ENCODE peak calls at places on chromosomes 6 and 20, in eight cellular contexts. R is A549, A is BE2C, B is esophagus squamous epithelium, G is mucosa of descending colon, E is fibroblast of mammary gland, S is BJ, H is lung. F is an unnamed sample.

GRCh38 chr6:161242779-161243693 is 30.8 kb downstream of the AGPAT4 start:
- DNase-seq in H (no peak), B (no peak), S (no peak), G (no peak), E (peak), A (no peak), R (no peak), F (no peak)

GRCh38 chr6:53701333-53702073 is 35.9 kb upstream of the KLHL31 start:
- DNase-seq in R (no peak), S (no peak), E (no peak), H (no peak), A (no peak), G (no peak), B (no peak), F (no peak)

GRCh38 chr6:108561742-108562502 is 1.2 kb downstream of the FOXO3 start:
- DNase-seq in E (peak), A (peak), R (no peak), H (peak), S (no peak), B (no peak), G (peak), F (peak)

GRCh38 chr6:39088331-39088730 is 26.7 kb downstream of the SAYSD1 start:
- DNase-seq in B (no peak), S (no peak), E (peak), R (peak), H (peak), A (no peak), G (no peak), F (no peak)

GRCh38 chr6:133218831-133219230 is 22.3 kb upstream of the EYA4 start:
- DNase-seq in E (no peak), S (no peak), G (no peak), R (no peak), H (no peak), A (no peak), B (no peak), F (no peak)

GRCh38 chr6:3650959-3651697 is 100.4 kb downstream of the PXDC1 start:
- DNase-seq in H (no peak), R (no peak), E (no peak), G (no peak), S (no peak), B (no peak), A (no peak), F (no peak)

GRCh38 chr6:12369781-12370262 is 79.7 kb downstream of the EDN1 start:
- DNase-seq in H (peak), R (peak), G (no peak), B (no peak), E (no peak), S (no peak), A (no peak), F (no peak)

GRCh38 chr6:134132494-134133141 is 80.2 kb upstream of the SLC2A12 start:
- DNase-seq in A (no peak), H (no peak), E (no peak), R (peak), G (no peak), B (no peak), S (peak), F (no peak)

GRCh38 chr6:136104556-136104955 is 145.6 kb downstream of the MTFR2 start:
- DNase-seq in S (no peak), G (no peak), E (no peak), H (no peak), B (no peak), R (no peak), A (no peak), F (no peak)

GRCh38 chr6:76779068-76779467 is 684.2 kb downstream of the HTR1B start:
- DNase-seq in G (no peak), A (no peak), B (no peak), R (no peak), S (no peak), E (no peak), H (no peak), F (no peak)

GRCh38 chr6:141421378-141421777 is 711.3 kb upstream of the GJE1 start:
- DNase-seq in S (peak), H (no peak), R (peak), A (no peak), E (peak), G (no peak), B (no peak), F (no peak)

GRCh38 chr20:50380697-50381040 is 129.5 kb upstream of the PTPN1 start:
- DNase-seq in H (no peak), G (peak), B (no peak), A (peak), R (peak), E (peak), S (no peak), F (peak)

GRCh38 chr6:50305660-50306059 is 255.9 kb upstream of the DEFB112 start:
- DNase-seq in H (no peak), A (no peak), S (no peak), R (peak), E (peak), B (no peak), G (no peak), F (no peak)

GRCh38 chr20:32474009-32474716 is 111.0 kb downstream of the NOL4L start:
- DNase-seq in R (no peak), A (no peak), E (peak), H (no peak), B (no peak), G (peak), S (no peak), F (no peak)

GRCh38 chr6:5506575-5506974 is 245.3 kb downstream of the FARS2 start:
- DNase-seq in G (no peak), A (no peak), R (no peak), E (no peak), S (no peak), B (no peak), H (no peak), F (no peak)

GRCh38 chr6:136764522-136764993 is 27.7 kb downstream of the MAP3K5 start:
- DNase-seq in A (no peak), H (no peak), E (no peak), G (no peak), R (no peak), B (no peak), S (no peak), F (no peak)

GRCh38 chr20:62624325-62624690 is 18.0 kb upstream of the SLCO4A1 start:
- DNase-seq in A (peak), S (no peak), B (no peak), E (no peak), G (peak), R (no peak), H (no peak), F (peak)

GRCh38 chr6:156250593-156250992 is 526.6 kb upstream of the ARID1B start:
- DNase-seq in B (no peak), G (no peak), S (no peak), A (no peak), R (no peak), E (no peak), H (no peak), F (no peak)

GRCh38 chr6:164532546-164533362 is 776.7 kb downstream of the C6orf118 start:
- DNase-seq in G (no peak), E (no peak), S (no peak), R (no peak), A (peak), H (no peak), B (no peak), F (peak)

GRCh38 chr20:137668-138131 is 4.7 kb upstream of the DEFB126 start:
- DNase-seq in A (peak), R (peak), E (peak), G (no peak), B (no peak), S (no peak), H (no peak), F (peak)

GRCh38 chr20:57779401-57780003 is 69.7 kb upstream of the PMEPA1 start:
- DNase-seq in B (no peak), R (peak), A (no peak), E (no peak), H (no peak), G (no peak), S (no peak), F (no peak)

GRCh38 chr20:48788486-48789072 is 39.2 kb downstream of the PREX1 start:
- DNase-seq in R (no peak), G (no peak), B (no peak), A (no peak), S (no peak), E (no peak), H (no peak), F (no peak)

GRCh38 chr20:44231193-44231592 is 15.9 kb upstream of the GDAP1L1 start:
- DNase-seq in S (no peak), E (peak), B (no peak), A (no peak), H (no peak), G (no peak), R (peak), F (no peak)

GRCh38 chr6:111658445-111659154 is 52.9 kb upstream of the TRAF3IP2 start:
- DNase-seq in S (no peak), B (no peak), H (no peak), E (peak), A (no peak), R (no peak), G (no peak), F (no peak)

GRCh38 chr6:8238772-8239683 is 136.7 kb upstream of the EEF1E1 start:
- DNase-seq in A (peak), R (no peak), G (no peak), E (no peak), S (no peak), B (no peak), H (no peak), F (no peak)

GRCh38 chr6:3835055-3835731 is 14.0 kb upstream of the FAM50B start:
- DNase-seq in S (no peak), R (peak), E (peak), H (peak), B (no peak), G (no peak), A (no peak), F (no peak)

GRCh38 chr20:43508106-43508505 is 609 bp downstream of the L3MBTL1 start:
- DNase-seq in B (no peak), H (no peak), G (no peak), R (no peak), S (no peak), A (no peak), E (no peak), F (no peak)

GRCh38 chr6:95431637-95432228 is 145.6 kb upstream of the MANEA start:
- DNase-seq in B (no peak), E (peak), R (peak), A (peak), S (peak), H (no peak), G (no peak), F (peak)

GRCh38 chr6:144351338-144351737 is 66.2 kb downstream of the UTRN start:
- DNase-seq in E (no peak), A (no peak), H (no peak), S (no peak), R (no peak), B (no peak), G (no peak), F (no peak)

GRCh38 chr20:825710-826421 is 7.6 kb upstream of the FAM110A start:
- DNase-seq in H (no peak), E (peak), G (no peak), R (peak), A (no peak), B (no peak), S (no peak), F (no peak)

GRCh38 chr6:134015719-134016557 is 36.5 kb downstream of the SLC2A12 start:
- DNase-seq in E (no peak), A (no peak), B (no peak), H (no peak), S (no peak), R (no peak), G (no peak), F (no peak)

GRCh38 chr20:55961351-55962320 is 43.7 kb downstream of the CBLN4 start:
- DNase-seq in S (no peak), H (peak), G (no peak), A (no peak), B (no peak), E (no peak), R (no peak), F (no peak)

GRCh38 chr6:36120979-36121706 is 9.2 kb upstream of the MAPK13 start:
- DNase-seq in R (peak), H (peak), G (peak), S (no peak), B (no peak), E (peak), A (no peak), F (peak)

GRCh38 chr6:55874309-55874708 is 1.1 kb downstream of the BMP5 start:
- DNase-seq in B (no peak), R (no peak), G (no peak), A (no peak), E (no peak), H (no peak), S (no peak), F (no peak)
- H3K4me3 ChIP-seq in B (no peak), R (no peak), G (no peak), A (no peak), E (no peak), H (no peak), S (no peak), F (no peak)

DNA sequence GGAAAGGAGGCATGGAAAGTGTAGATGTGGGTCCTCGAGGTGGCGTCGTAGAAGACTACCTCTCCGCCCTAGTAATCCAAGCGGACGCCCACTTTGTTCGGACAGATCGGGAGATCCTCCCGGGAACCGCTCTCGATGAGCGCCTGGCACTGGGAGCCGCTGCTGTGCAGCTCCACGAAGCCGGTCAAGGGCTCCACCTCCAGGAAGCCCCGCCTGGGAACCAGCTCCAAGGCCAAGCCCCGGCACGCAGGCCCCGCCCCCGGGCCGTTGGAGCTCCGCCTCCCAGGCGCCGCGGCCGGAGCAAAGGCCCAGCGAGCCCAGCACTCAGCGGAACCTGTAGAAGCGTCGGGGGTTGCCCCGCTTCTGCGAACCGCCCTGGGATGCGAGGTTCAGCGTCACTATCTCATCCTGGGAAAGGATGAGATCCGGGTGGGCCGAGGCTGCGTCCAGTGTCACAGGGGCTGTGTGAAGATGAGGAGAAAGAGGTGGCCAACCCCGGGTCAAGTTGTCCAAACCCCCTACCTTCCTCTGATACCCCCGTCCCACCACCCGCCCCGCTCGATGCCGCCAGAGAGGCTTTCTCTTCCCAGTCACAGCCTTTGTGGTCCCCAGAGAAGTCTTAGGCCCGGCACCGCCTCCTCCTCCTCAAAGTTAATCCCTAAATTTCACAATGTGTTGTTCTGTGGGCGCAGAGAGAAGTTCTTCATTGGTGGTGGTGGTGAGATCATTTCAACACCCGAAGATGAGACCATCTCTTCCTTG is 10.8 kb downstream of the TRIM31 start:
- DNase-seq in E (peak), B (peak), G (peak), S (peak), A (peak), H (peak), R (peak), F (peak)
- H3K4me3 ChIP-seq in E (peak), B (peak), G (no peak), S (peak), A (peak), H (no peak), R (peak), F (peak)

DNA sequence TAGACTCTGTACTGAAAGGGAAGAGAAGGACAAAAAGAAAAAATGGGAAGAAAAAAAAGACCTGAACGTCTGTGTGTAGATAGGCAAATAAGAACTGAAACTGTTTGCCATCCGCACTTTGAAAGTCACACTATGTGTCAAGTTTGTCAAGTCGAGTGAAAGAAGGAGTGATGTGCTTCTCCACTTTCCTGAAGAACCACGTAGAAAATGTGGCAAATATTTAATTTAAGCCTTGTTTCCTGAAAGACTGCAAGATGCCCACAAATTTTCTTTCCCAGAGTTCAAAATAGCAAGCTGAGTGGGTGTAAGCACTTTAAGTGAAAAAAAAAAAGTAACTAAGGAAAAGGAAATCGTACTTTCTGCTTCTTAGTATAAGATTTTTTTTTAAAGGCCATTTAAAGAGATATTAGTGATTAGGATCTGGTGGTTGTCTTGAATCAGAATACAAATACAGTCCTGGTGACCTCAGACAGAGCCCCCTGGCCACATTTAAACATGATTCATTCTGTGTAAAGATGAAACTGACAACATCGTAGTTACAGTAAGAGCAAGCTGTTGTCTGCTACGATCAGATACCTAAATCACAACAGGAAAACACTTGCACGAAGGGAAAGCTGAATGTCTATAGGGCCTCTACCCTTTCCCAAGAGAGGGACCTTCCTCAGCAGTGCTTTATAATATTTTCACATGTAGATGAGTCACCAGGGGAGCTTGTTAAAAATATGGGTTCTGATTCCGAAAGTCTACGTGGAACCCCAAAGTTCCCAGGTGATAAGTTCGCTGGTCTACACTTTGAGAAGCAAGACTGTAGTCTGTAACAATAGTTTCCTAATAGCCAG is 102.3 kb downstream of the HIVEP2 start:
- DNase-seq in B (no peak), R (peak), A (no peak), H (no peak), E (peak), G (no peak), S (no peak), F (no peak)
- H3K4me3 ChIP-seq in B (peak), R (peak), A (no peak), H (no peak), E (peak), G (no peak), S (no peak), F (no peak)

GRCh38 chr6:1687402-1687801 is 77.7 kb downstream of the FOXC1 start:
- DNase-seq in R (no peak), A (no peak), B (no peak), H (no peak), E (no peak), G (no peak), S (no peak), F (no peak)
- H3K4me3 ChIP-seq in R (no peak), A (no peak), B (no peak), H (no peak), E (no peak), G (no peak), S (no peak), F (no peak)

GRCh38 chr6:124996411-124996810 is 34.2 kb downstream of the RNF217 start:
- DNase-seq in B (no peak), E (no peak), H (no peak), S (no peak), R (no peak), A (no peak), G (no peak), F (no peak)
- H3K4me3 ChIP-seq in B (no peak), E (no peak), H (no peak), S (no peak), R (no peak), A (no peak), G (no peak), F (no peak)

GRCh38 chr20:39800548-39800947 is 838.4 kb downstream of the DHX35 start:
- DNase-seq in E (peak), S (no peak), G (no peak), R (peak), A (no peak), H (peak), B (no peak), F (no peak)
- H3K4me3 ChIP-seq in E (no peak), S (no peak), G (no peak), R (no peak), A (no peak), H (no peak), B (no peak), F (no peak)

GRCh38 chr6:32635526-32636123 is 1.6 kb upstream of the HLA-DQA1 start:
- DNase-seq in E (no peak), H (no peak), G (no peak), B (no peak), S (no peak), R (no peak), A (no peak), F (no peak)

GRCh38 chr6:32638521-32639219 is 1.5 kb downstream of the HLA-DQA1 start:
- DNase-seq in H (no peak), G (no peak), R (no peak), A (no peak), S (no peak), B (no peak), E (no peak), F (no peak)

GRCh38 chr6:32637219-32637880 is at the start of gene HLA-DQA1:
- DNase-seq in S (no peak), E (no peak), A (no peak), G (no peak), H (no peak), B (no peak), R (no peak), F (no peak)

GRCh38 chr6:32639440-32640394 is 2.5 kb downstream of the HLA-DQA1 start:
- DNase-seq in A (no peak), E (no peak), H (no peak), G (no peak), R (no peak), B (no peak), S (no peak), F (no peak)

GRCh38 chr6:32637883-32638282 is 677 bp downstream of the HLA-DQA1 start:
- DNase-seq in A (no peak), B (no peak), G (no peak), S (no peak), R (no peak), E (no peak), H (no peak), F (no peak)
- H3K4me3 ChIP-seq in A (no peak), B (no peak), G (no peak), S (no peak), R (no peak), E (no peak), H (no peak), F (no peak)

GRCh38 chr6:157984165-157984564 is 2.5 kb downstream of the SYNJ2 start:
- DNase-seq in E (no peak), G (no peak), S (no peak), H (no peak), A (no peak), B (no peak), R (no peak), F (no peak)
- H3K4me3 ChIP-seq in E (no peak), G (no peak), S (no peak), H (no peak), A (no peak), B (no peak), R (no peak), F (no peak)

GRCh38 chr6:26234421-26235239 is 130.4 kb upstream of the BTN3A2 start:
- DNase-seq in H (no peak), S (no peak), R (peak), E (peak), G (peak), B (no peak), A (peak), F (peak)
- H3K4me3 ChIP-seq in H (peak), S (peak), R (peak), E (peak), G (peak), B (peak), A (peak), F (peak)

F was measured in WERI-Rb-1.